ENCODE peak calls at places on chromosomes 3 and 15, in nine cellular contexts. E is iris pigment epithelial cell, A is Right ventricle myocardium superior, Q is EH, D is SHP77, L is NCI-H1105, W is cardiac muscle cell, T is sciatic nerve, U is fibroblast of lung. F is an unnamed sample.

GRCh38 chr3:54858386-54858785 is 69.5 kb downstream of the LRTM1 start:
- DNase-seq in A (no peak), L (no peak), T (no peak), Q (peak), E (no peak), W (no peak), D (no peak), U (no peak), F (no peak)

GRCh38 chr3:45870099-45870498 is 16.2 kb upstream of the CCR9 start:
- DNase-seq in W (no peak), Q (no peak), T (no peak), U (no peak), E (no peak), L (no peak), D (no peak), A (no peak), F (peak)

GRCh38 chr3:69869643-69870042 is 129.9 kb upstream of the SAMMSON start:
- DNase-seq in A (no peak), U (peak), E (peak), Q (peak), T (no peak), L (no peak), W (no peak), D (no peak), F (no peak)

GRCh38 chr15:45179221-45179985 is 8.4 kb downstream of the SHF start:
- DNase-seq in Q (peak), U (no peak), E (no peak), T (no peak), A (no peak), L (no peak), D (no peak), W (no peak), F (peak)

GRCh38 chr3:110810356-110810755 is 261.3 kb upstream of the NECTIN3 start:
- DNase-seq in D (no peak), E (peak), Q (peak), W (peak), T (no peak), U (peak), L (no peak), A (no peak), F (no peak)

GRCh38 chr3:189630667-189631372 is 369 bp upstream of the TP63 start:
- DNase-seq in T (no peak), A (no peak), D (no peak), L (no peak), Q (no peak), E (peak), W (peak), U (no peak), F (no peak)

GRCh38 chr15:39199076-39199475 is 381.8 kb upstream of the THBS1 start:
- DNase-seq in U (no peak), E (no peak), W (no peak), Q (peak), L (no peak), A (no peak), T (peak), D (no peak), F (no peak)

GRCh38 chr15:33834892-33835730 is 133.2 kb upstream of the CHRM5 start:
- DNase-seq in L (no peak), Q (peak), U (no peak), T (no peak), D (no peak), A (no peak), W (no peak), E (no peak), F (no peak)

GRCh38 chr3:137263982-137264777 is 306.4 kb downstream of the IL20RB start:
- DNase-seq in L (peak), A (peak), U (no peak), E (no peak), Q (no peak), D (peak), W (no peak), T (no peak), F (no peak)

GRCh38 chr3:72449551-72449950 is 398.7 kb downstream of the SHQ1 start:
- DNase-seq in W (no peak), D (no peak), L (no peak), T (no peak), Q (peak), E (peak), U (peak), A (no peak), F (no peak)

GRCh38 chr3:37223084-37223975 is 48.9 kb upstream of the LRRFIP2 start:
- DNase-seq in W (no peak), L (no peak), U (peak), E (peak), A (no peak), Q (peak), T (no peak), D (no peak), F (no peak)

GRCh38 chr3:140758791-140759444 is 81.1 kb downstream of the TRIM42 start:
- DNase-seq in L (no peak), T (no peak), U (no peak), W (no peak), E (no peak), D (no peak), A (no peak), Q (no peak), F (no peak)

GRCh38 chr3:115187149-115187757 is 40.2 kb upstream of the ZBTB20 start:
- DNase-seq in W (no peak), U (no peak), T (no peak), E (no peak), D (no peak), Q (no peak), A (no peak), L (no peak), F (no peak)

GRCh38 chr3:123678108-123678511 is 93.3 kb upstream of the HACD2 start:
- DNase-seq in Q (peak), E (peak), U (peak), L (no peak), D (no peak), A (no peak), T (no peak), W (peak), F (no peak)

GRCh38 chr3:185313693-185314246 is 49.2 kb upstream of the MAP3K13 start:
- DNase-seq in L (no peak), W (peak), A (no peak), U (no peak), D (no peak), T (no peak), E (no peak), Q (no peak), F (no peak)

F was measured in T-helper 22 cell.